ENCODE peak calls at places on chromosomes 4 and X, in four cellular contexts. One of them, this sample, is unnamed.

GRCh38 chrX:47638816-47639215 is 9.1 kb upstream of the CFP start:
- DNase-seq in hypothalamus: no peak
- DNase-seq in Daoy: no peak
- DNase-seq in stimulated activated CD4-positive, alpha-beta T cell treated with anti-CD3 and anti-CD28 coated beads, Interleukin-1b, Interleukin-23, amount 100 ng/mL, for 4 hours: no peak
- DNase-seq in this sample: no peak

GRCh38 chrX:13495232-13495631 is 74.2 kb upstream of the EGFL6 start:
- DNase-seq in Daoy: no peak
- DNase-seq in hypothalamus: no peak
- DNase-seq in stimulated activated CD4-positive, alpha-beta T cell treated with anti-CD3 and anti-CD28 coated beads, Interleukin-1b, Interleukin-23, amount 100 ng/mL, for 4 hours: no peak
- DNase-seq in this sample: no peak

GRCh38 chr4:915041-915474 is 17.1 kb downstream of the GAK start:
- DNase-seq in hypothalamus: no peak
- DNase-seq in Daoy: no peak
- DNase-seq in stimulated activated CD4-positive, alpha-beta T cell treated with anti-CD3 and anti-CD28 coated beads, Interleukin-1b, Interleukin-23, amount 100 ng/mL, for 4 hours: no peak
- DNase-seq in this sample: peak

GRCh38 chrX:120358687-120359086 is 3.2 kb upstream of the ATP1B4 start:
- DNase-seq in hypothalamus: peak
- DNase-seq in stimulated activated CD4-positive, alpha-beta T cell treated with anti-CD3 and anti-CD28 coated beads, Interleukin-1b, Interleukin-23, amount 100 ng/mL, for 4 hours: peak
- DNase-seq in Daoy: peak
- DNase-seq in this sample: no peak

GRCh38 chr4:126614456-126614855 is 1018.3 kb upstream of the INTU start:
- DNase-seq in stimulated activated CD4-positive, alpha-beta T cell treated with anti-CD3 and anti-CD28 coated beads, Interleukin-1b, Interleukin-23, amount 100 ng/mL, for 4 hours: no peak
- DNase-seq in hypothalamus: no peak
- DNase-seq in Daoy: no peak
- DNase-seq in this sample: no peak

GRCh38 chr4:140811429-140811828 is 55.2 kb upstream of the TBC1D9 start:
- DNase-seq in stimulated activated CD4-positive, alpha-beta T cell treated with anti-CD3 and anti-CD28 coated beads, Interleukin-1b, Interleukin-23, amount 100 ng/mL, for 4 hours: no peak
- DNase-seq in hypothalamus: no peak
- DNase-seq in Daoy: no peak
- DNase-seq in this sample: no peak

GRCh38 chr4:122772311-122772710 is 39.8 kb downstream of the BBS12 start:
- DNase-seq in Daoy: no peak
- DNase-seq in stimulated activated CD4-positive, alpha-beta T cell treated with anti-CD3 and anti-CD28 coated beads, Interleukin-1b, Interleukin-23, amount 100 ng/mL, for 4 hours: no peak
- DNase-seq in hypothalamus: no peak
- DNase-seq in this sample: no peak

GRCh38 chr4:188031751-188032150 is 36.2 kb downstream of the ZFP42 start:
- DNase-seq in hypothalamus: no peak
- DNase-seq in stimulated activated CD4-positive, alpha-beta T cell treated with anti-CD3 and anti-CD28 coated beads, Interleukin-1b, Interleukin-23, amount 100 ng/mL, for 4 hours: no peak
- DNase-seq in Daoy: no peak
- DNase-seq in this sample: no peak

GRCh38 chrX:84219551-84219950 is 31.6 kb upstream of the RPS6KA6 start:
- DNase-seq in Daoy: no peak
- DNase-seq in stimulated activated CD4-positive, alpha-beta T cell treated with anti-CD3 and anti-CD28 coated beads, Interleukin-1b, Interleukin-23, amount 100 ng/mL, for 4 hours: no peak
- DNase-seq in hypothalamus: no peak
- DNase-seq in this sample: no peak

GRCh38 chr4:13903851-13904340 is 276.4 kb upstream of the BOD1L1 start:
- DNase-seq in Daoy: no peak
- DNase-seq in stimulated activated CD4-positive, alpha-beta T cell treated with anti-CD3 and anti-CD28 coated beads, Interleukin-1b, Interleukin-23, amount 100 ng/mL, for 4 hours: no peak
- DNase-seq in hypothalamus: no peak
- DNase-seq in this sample: no peak

GRCh38 chr4:174873931-174874330 is 44.2 kb upstream of the ADAM29 start:
- DNase-seq in stimulated activated CD4-positive, alpha-beta T cell treated with anti-CD3 and anti-CD28 coated beads, Interleukin-1b, Interleukin-23, amount 100 ng/mL, for 4 hours: no peak
- DNase-seq in hypothalamus: no peak
- DNase-seq in Daoy: peak
- DNase-seq in this sample: no peak

GRCh38 chrX:153696100-153696499 is 8.4 kb downstream of the SLC6A8 start:
- DNase-seq in stimulated activated CD4-positive, alpha-beta T cell treated with anti-CD3 and anti-CD28 coated beads, Interleukin-1b, Interleukin-23, amount 100 ng/mL, for 4 hours: no peak
- DNase-seq in Daoy: no peak
- DNase-seq in hypothalamus: no peak
- DNase-seq in this sample: no peak

GRCh38 chr4:68797618-68798017 is 18.2 kb upstream of the UGT2B10 start:
- DNase-seq in stimulated activated CD4-positive, alpha-beta T cell treated with anti-CD3 and anti-CD28 coated beads, Interleukin-1b, Interleukin-23, amount 100 ng/mL, for 4 hours: no peak
- DNase-seq in hypothalamus: no peak
- DNase-seq in Daoy: no peak
- DNase-seq in this sample: no peak

GRCh38 chrX:97402903-97403302 is 519.2 kb downstream of the RPA4 start:
- DNase-seq in stimulated activated CD4-positive, alpha-beta T cell treated with anti-CD3 and anti-CD28 coated beads, Interleukin-1b, Interleukin-23, amount 100 ng/mL, for 4 hours: no peak
- DNase-seq in Daoy: no peak
- DNase-seq in hypothalamus: no peak
- DNase-seq in this sample: no peak

GRCh38 chrX:31260351-31260750 is 188.5 kb upstream of the FTHL17 start:
- DNase-seq in stimulated activated CD4-positive, alpha-beta T cell treated with anti-CD3 and anti-CD28 coated beads, Interleukin-1b, Interleukin-23, amount 100 ng/mL, for 4 hours: no peak
- DNase-seq in hypothalamus: no peak
- DNase-seq in Daoy: peak
- DNase-seq in this sample: no peak

GRCh38 chrX:8748855-8749254 is 16.9 kb upstream of the ANOS1 start:
- DNase-seq in stimulated activated CD4-positive, alpha-beta T cell treated with anti-CD3 and anti-CD28 coated beads, Interleukin-1b, Interleukin-23, amount 100 ng/mL, for 4 hours: no peak
- DNase-seq in Daoy: no peak
- DNase-seq in hypothalamus: peak
- DNase-seq in this sample: no peak

GRCh38 chr4:123600921-123601904 is 204.6 kb downstream of the SPRY1 start:
- DNase-seq in hypothalamus: no peak
- DNase-seq in stimulated activated CD4-positive, alpha-beta T cell treated with anti-CD3 and anti-CD28 coated beads, Interleukin-1b, Interleukin-23, amount 100 ng/mL, for 4 hours: no peak
- DNase-seq in Daoy: no peak
- DNase-seq in this sample: no peak

GRCh38 chrX:71171110-71171801 is 26.6 kb downstream of the NLGN3 start:
- DNase-seq in hypothalamus: no peak
- DNase-seq in Daoy: no peak
- DNase-seq in stimulated activated CD4-positive, alpha-beta T cell treated with anti-CD3 and anti-CD28 coated beads, Interleukin-1b, Interleukin-23, amount 100 ng/mL, for 4 hours: no peak
- DNase-seq in this sample: no peak

GRCh38 chr4:188783606-188784157 is 644.4 kb downstream of the TRIML1 start:
- DNase-seq in Daoy: no peak
- DNase-seq in hypothalamus: no peak
- DNase-seq in stimulated activated CD4-positive, alpha-beta T cell treated with anti-CD3 and anti-CD28 coated beads, Interleukin-1b, Interleukin-23, amount 100 ng/mL, for 4 hours: no peak
- DNase-seq in this sample: no peak

GRCh38 chr4:36281384-36282106 is at the start of gene DTHD1:
- DNase-seq in hypothalamus: peak
- DNase-seq in Daoy: peak
- DNase-seq in stimulated activated CD4-positive, alpha-beta T cell treated with anti-CD3 and anti-CD28 coated beads, Interleukin-1b, Interleukin-23, amount 100 ng/mL, for 4 hours: no peak
- DNase-seq in this sample: no peak

GRCh38 chr4:121183359-121183758 is 19.2 kb upstream of the TNIP3 start:
- DNase-seq in Daoy: no peak
- DNase-seq in stimulated activated CD4-positive, alpha-beta T cell treated with anti-CD3 and anti-CD28 coated beads, Interleukin-1b, Interleukin-23, amount 100 ng/mL, for 4 hours: no peak
- DNase-seq in hypothalamus: no peak
- DNase-seq in this sample: no peak

GRCh38 chr4:94603170-94603747 is 151.5 kb downstream of the PDLIM5 start:
- DNase-seq in hypothalamus: no peak
- DNase-seq in Daoy: peak
- DNase-seq in stimulated activated CD4-positive, alpha-beta T cell treated with anti-CD3 and anti-CD28 coated beads, Interleukin-1b, Interleukin-23, amount 100 ng/mL, for 4 hours: no peak
- DNase-seq in this sample: peak

GRCh38 chrX:125202486-125203378 is 116.9 kb upstream of the TEX13C start:
- DNase-seq in stimulated activated CD4-positive, alpha-beta T cell treated with anti-CD3 and anti-CD28 coated beads, Interleukin-1b, Interleukin-23, amount 100 ng/mL, for 4 hours: no peak
- DNase-seq in hypothalamus: peak
- DNase-seq in Daoy: peak
- DNase-seq in this sample: no peak

GRCh38 chrX:13620202-13620601 is 32.7 kb upstream of the TCEANC start:
- DNase-seq in Daoy: no peak
- DNase-seq in hypothalamus: no peak
- DNase-seq in stimulated activated CD4-positive, alpha-beta T cell treated with anti-CD3 and anti-CD28 coated beads, Interleukin-1b, Interleukin-23, amount 100 ng/mL, for 4 hours: no peak
- DNase-seq in this sample: no peak

GRCh38 chr4:109296545-109296944 is 5.9 kb downstream of the COL25A1 start:
- DNase-seq in Daoy: no peak
- DNase-seq in hypothalamus: no peak
- DNase-seq in stimulated activated CD4-positive, alpha-beta T cell treated with anti-CD3 and anti-CD28 coated beads, Interleukin-1b, Interleukin-23, amount 100 ng/mL, for 4 hours: no peak
- DNase-seq in this sample: no peak

GRCh38 chrX:1754077-1754476 is 139.2 kb downstream of the ASMT start:
- DNase-seq in stimulated activated CD4-positive, alpha-beta T cell treated with anti-CD3 and anti-CD28 coated beads, Interleukin-1b, Interleukin-23, amount 100 ng/mL, for 4 hours: no peak
- DNase-seq in hypothalamus: no peak
- DNase-seq in Daoy: peak
- DNase-seq in this sample: no peak

GRCh38 chrX:74925210-74926088 is at the start of gene NEXMIF:
- DNase-seq in hypothalamus: peak
- DNase-seq in Daoy: no peak
- DNase-seq in stimulated activated CD4-positive, alpha-beta T cell treated with anti-CD3 and anti-CD28 coated beads, Interleukin-1b, Interleukin-23, amount 100 ng/mL, for 4 hours: peak
- DNase-seq in this sample: no peak